ENCODE peak calls at places on chromosomes 12 and 14, in seven cellular contexts. W is HCT116, O is adipocyte, R is MM.1S, B is fibroblast of pulmonary artery, Z is body of pancreas, T is lower lobe of right lung. F is an unnamed sample.
A peak's percentile ranks its signal among the peaks of the same experiment; 100 is the strongest.

GRCh38 chr14:104214411-104214810 is 76.0 kb downstream of the KIF26A start:
- DNase-seq in W (no peak), O (no peak), R (no peak), B (no peak), Z (no peak), T (no peak), F (no peak)

GRCh38 chr12:69123311-69123710 is 116.1 kb upstream of the CPSF6 start:
- DNase-seq in W (no peak), O (no peak), R (no peak), B (no peak), Z (no peak), T (no peak), F (no peak)

GRCh38 chr14:98685725-98686124 is 586.3 kb downstream of the BCL11B start:
- DNase-seq in W (no peak), O (no peak), R (no peak), B (no peak), Z (no peak), T (no peak), F (no peak)

GRCh38 chr14:36516719-36517241 is 3.3 kb downstream of the NKX2-1 start:
- DNase-seq in W (no peak), O (no peak), R (no peak), B (no peak), Z (no peak), T (no peak), F (no peak)

GRCh38 chr14:59530349-59530748 is 46.0 kb downstream of the JKAMP start:
- DNase-seq in W (no peak), O (no peak), R (no peak), B (no peak), Z (no peak), T (no peak), F (no peak)

GRCh38 chr12:47225356-47225755 is 145.6 kb upstream of the AMIGO2 start:
- DNase-seq in W (no peak), O (no peak), R (no peak), B (no peak), Z (no peak), T (no peak), F (no peak)

GRCh38 chr12:6550294-6551062 is 5.4 kb downstream of the IFFO1 start:
- DNase-seq in W (no peak), O (no peak), R (no peak), B (no peak), Z (no peak), T (peak; percentile 78), F (peak; percentile 32)

GRCh38 chr12:8145754-8146415 is 10.9 kb upstream of the ZNF705A start:
- DNase-seq in W (no peak), O (peak; percentile 21), R (no peak), B (peak; percentile 92), Z (peak; percentile 18), T (peak; percentile 55), F (peak; percentile 77)

GRCh38 chr12:108856170-108856427 is 1.3 kb downstream of the SSH1 start:
- DNase-seq in W (no peak), O (no peak), R (no peak), B (no peak), Z (no peak), T (peak; percentile 50), F (no peak)

GRCh38 chr12:121334513-121335343 is 17.5 kb downstream of the ANAPC5 start:
- DNase-seq in W (peak; percentile 46), O (peak; percentile 91), R (peak; percentile 45), B (peak; percentile 86), Z (peak; percentile 40), T (no peak), F (peak; percentile 32)

GRCh38 chr14:67191768-67192290 is 2.6 kb downstream of the GARIN2 start:
- DNase-seq in W (no peak), O (peak; percentile 5), R (no peak), B (no peak), Z (no peak), T (no peak), F (no peak)

GRCh38 chr14:31968107-31968810 is 108.8 kb upstream of the ARHGAP5 start:
- DNase-seq in W (no peak), O (peak; percentile 30), R (no peak), B (no peak), Z (no peak), T (no peak), F (no peak)

GRCh38 chr14:57401501-57401900 is 11.1 kb downstream of the NAA30 start:
- DNase-seq in W (no peak), O (no peak), R (no peak), B (no peak), Z (no peak), T (no peak), F (no peak)
- H3K4me3 ChIP-seq in W (no peak overlapping the region), O (peak overlapping the region; percentile 12), R (no peak overlapping the region), B (no peak overlapping the region), Z (no peak overlapping the region), T (no peak overlapping the region), F (no peak overlapping the region)

GRCh38 chr14:88323520-88324199 is 591 bp upstream of the KCNK10 start:
- DNase-seq in W (no peak), O (peak; percentile 42), R (no peak), B (peak; percentile 13), Z (peak; percentile 17), T (no peak), F (peak; percentile 83)
- H3K4me3 ChIP-seq in W (no peak overlapping the region), O (no peak overlapping the region), R (no peak overlapping the region), B (no peak overlapping the region), Z (no peak overlapping the region), T (peak overlapping the region; percentile 17), F (no peak overlapping the region)

DNA sequence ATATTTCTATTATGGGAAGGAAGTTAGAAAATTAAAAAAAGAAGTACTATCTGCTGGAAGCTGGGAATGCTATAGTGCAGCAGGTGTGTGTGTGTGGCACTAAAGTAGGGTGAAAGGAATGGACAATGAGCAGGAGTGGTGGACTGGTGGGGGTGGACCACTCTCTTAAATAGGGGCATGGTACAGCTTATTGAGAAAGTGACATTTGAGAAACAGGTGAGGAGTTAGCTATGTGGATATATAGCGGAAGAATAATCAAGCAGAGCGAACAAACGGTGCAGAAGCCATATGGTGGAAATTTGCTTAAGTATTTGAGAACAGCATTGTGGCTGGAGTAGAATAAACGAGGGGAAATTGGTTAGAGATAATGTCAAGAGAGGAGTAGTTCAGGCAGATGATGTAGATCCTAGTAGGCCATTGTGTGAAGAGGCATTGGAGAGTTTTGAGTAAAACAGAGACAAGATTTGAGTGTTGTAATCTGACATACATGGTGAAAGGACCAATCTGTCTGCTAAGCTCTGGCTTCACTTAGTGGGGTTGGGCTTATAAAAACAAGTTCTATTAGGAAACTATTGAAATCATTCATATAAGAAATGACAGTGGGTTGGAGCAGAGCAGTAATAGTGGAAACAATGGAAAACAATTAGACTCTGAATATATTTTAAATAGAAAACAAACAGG is 149.2 kb upstream of the SYT10 start:
- DNase-seq in W (no peak), O (no peak), R (no peak), B (peak; percentile 39), Z (no peak), T (no peak), F (no peak)
- H3K4me3 ChIP-seq in W (no peak overlapping the region), O (peak overlapping the region; percentile 59), R (no peak overlapping the region), B (no peak overlapping the region), Z (no peak overlapping the region), T (no peak overlapping the region), F (no peak overlapping the region)

DNA sequence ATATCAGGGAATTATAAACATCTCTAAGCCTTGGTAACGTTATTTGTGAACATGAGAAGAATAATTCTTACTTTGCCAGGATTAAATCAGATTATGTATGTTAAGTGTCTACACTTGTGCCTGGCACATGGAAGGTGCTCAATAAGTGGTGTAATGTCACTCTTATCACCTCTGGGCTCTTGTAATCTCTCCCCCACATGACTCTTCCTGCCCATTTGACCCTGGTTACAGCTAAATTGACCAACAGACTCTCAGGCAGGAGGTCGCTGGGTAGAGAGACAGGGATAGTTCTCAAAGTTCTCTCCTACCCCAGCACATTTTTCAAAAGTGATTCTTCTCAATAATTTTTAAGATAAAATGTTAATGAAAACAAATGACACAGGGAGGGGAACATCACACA is 137.8 kb upstream of the FRMD6 start:
- DNase-seq in W (no peak), O (no peak), R (no peak), B (no peak), Z (no peak), T (no peak), F (no peak)
- H3K4me3 ChIP-seq in W (no peak overlapping the region), O (no peak overlapping the region), R (no peak overlapping the region), B (no peak overlapping the region), Z (no peak overlapping the region), T (no peak overlapping the region), F (no peak overlapping the region)

GRCh38 chr12:21776242-21776641 is 1.7 kb upstream of the KCNJ8 start:
- DNase-seq in W (no peak), O (no peak), R (no peak), B (no peak), Z (peak; percentile 40), T (no peak), F (no peak)

GRCh38 chr12:21774358-21775129 is at the start of gene KCNJ8:
- DNase-seq in W (no peak), O (peak; percentile 59), R (peak; percentile 16), B (peak; percentile 22), Z (peak; percentile 84), T (peak; percentile 83), F (peak; percentile 75)

GRCh38 chr12:21773263-21773741 is 1.2 kb downstream of the KCNJ8 start:
- DNase-seq in W (peak; percentile 3), O (no peak), R (no peak), B (peak; percentile 10), Z (peak; percentile 77), T (peak; percentile 49), F (no peak)

GRCh38 chr12:21775130-21775920 is 819 bp upstream of the KCNJ8 start:
- DNase-seq in W (no peak), O (no peak), R (no peak), B (no peak), Z (peak; percentile 27), T (no peak), F (no peak)

DNA sequence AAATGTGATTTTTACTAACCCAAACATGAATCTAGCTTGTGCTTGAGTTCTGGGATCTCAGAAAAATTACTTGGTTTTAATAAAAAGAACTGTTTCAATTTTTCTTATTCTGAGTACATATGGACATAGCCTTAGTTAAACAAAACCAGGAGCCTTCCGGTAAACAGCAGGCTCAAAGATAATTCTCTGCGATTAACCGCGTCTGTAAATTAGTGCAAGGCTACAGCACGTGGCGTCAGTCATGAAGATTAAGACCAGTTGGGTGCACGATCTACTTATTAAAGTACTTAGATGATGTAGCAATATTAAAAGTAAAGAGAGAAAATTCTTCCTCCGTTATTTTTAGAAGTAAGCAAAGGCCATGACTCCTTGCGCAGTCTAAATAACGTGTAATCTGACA is 707 bp downstream of the KCNJ8 start:
- DNase-seq in W (no peak), O (no peak), R (no peak), B (no peak), Z (no peak), T (no peak), F (no peak)
- H3K4me3 ChIP-seq in W (no peak overlapping the region), O (peak overlapping the region; percentile 85), R (no peak overlapping the region), B (peak overlapping the region; percentile 52), Z (peak overlapping the region; percentile 42), T (peak overlapping the region; percentile 62), F (peak overlapping the region; percentile 79)

GRCh38 chr12:49297695-49298060 is 2.7 kb downstream of the PRPH start:
- DNase-seq in W (no peak), O (no peak), R (no peak), B (no peak), Z (no peak), T (no peak), F (no peak)
- H3K4me3 ChIP-seq in W (peak overlapping the region; percentile 39), O (no peak overlapping the region), R (no peak overlapping the region), B (no peak overlapping the region), Z (no peak overlapping the region), T (peak overlapping the region; percentile 37), F (no peak overlapping the region)